ENCODE peak calls at places on chromosomes 5 and 9, in seven cellular contexts. H is activated B cell treated with CpG ODN at 0.5 μM for 24 hours, A is foreskin fibroblast, U is endothelial cell of umbilical vein, G is endothelial cell, J is breast epithelium, X is WTC11. D is an unnamed sample.

GRCh38 chr9:121963542-121963995 is 129.5 kb downstream of the TTLL11 start:
- DNase-seq in H (no peak), A (peak), U (peak), G (no peak), J (no peak), X (no peak), D (no peak)

GRCh38 chr5:93574939-93575241 is 6.1 kb downstream of the NR2F1-AS1 start:
- DNase-seq in H (no peak), A (no peak), U (no peak), G (no peak), J (no peak), X (no peak), D (no peak)

GRCh38 chr5:135486131-135486530 is 34.0 kb upstream of the TIFAB start:
- DNase-seq in H (no peak), A (no peak), U (no peak), G (no peak), J (no peak), X (no peak), D (no peak)

GRCh38 chr9:115035872-115036612 is 81.9 kb downstream of the TNC start:
- DNase-seq in H (no peak), A (peak), U (no peak), G (no peak), J (no peak), X (no peak), D (peak)

GRCh38 chr5:152546493-152546892 is 141.4 kb upstream of the NMUR2 start:
- DNase-seq in H (no peak), A (no peak), U (no peak), G (no peak), J (no peak), X (no peak), D (no peak)

GRCh38 chr5:38994329-38994927 is 79.8 kb downstream of the RICTOR start:
- DNase-seq in H (no peak), A (peak), U (peak), G (peak), J (no peak), X (peak), D (peak)

GRCh38 chr5:133675376-133676154 is 63.2 kb upstream of the FSTL4 start:
- DNase-seq in H (no peak), A (no peak), U (no peak), G (no peak), J (no peak), X (peak), D (no peak)

GRCh38 chr5:55851675-55851979 is 470 bp downstream of the IL31RA start:
- DNase-seq in H (no peak), A (no peak), U (no peak), G (no peak), J (no peak), X (no peak), D (no peak)

GRCh38 chr5:167777746-167778145 is 513.7 kb upstream of the WWC1 start:
- DNase-seq in H (no peak), A (no peak), U (no peak), G (no peak), J (no peak), X (no peak), D (no peak)

GRCh38 chr5:138850854-138851253 is 24.3 kb downstream of the LRRTM2 start:
- DNase-seq in H (no peak), A (no peak), U (peak), G (no peak), J (no peak), X (no peak), D (no peak)

GRCh38 chr5:157511656-157512644 is 51.9 kb downstream of the NIPAL4 start:
- DNase-seq in H (no peak), A (peak), U (peak), G (no peak), J (peak), X (peak), D (peak)

GRCh38 chr5:172093965-172094364 is 87.5 kb upstream of the FBXW11 start:
- DNase-seq in H (no peak), A (no peak), U (no peak), G (no peak), J (peak), X (no peak), D (no peak)
- TF ChIP-seq CTCF in H (no peak), A (no peak), U (no peak), G (no peak), J (no peak), X (no peak), D (no peak)

DNA sequence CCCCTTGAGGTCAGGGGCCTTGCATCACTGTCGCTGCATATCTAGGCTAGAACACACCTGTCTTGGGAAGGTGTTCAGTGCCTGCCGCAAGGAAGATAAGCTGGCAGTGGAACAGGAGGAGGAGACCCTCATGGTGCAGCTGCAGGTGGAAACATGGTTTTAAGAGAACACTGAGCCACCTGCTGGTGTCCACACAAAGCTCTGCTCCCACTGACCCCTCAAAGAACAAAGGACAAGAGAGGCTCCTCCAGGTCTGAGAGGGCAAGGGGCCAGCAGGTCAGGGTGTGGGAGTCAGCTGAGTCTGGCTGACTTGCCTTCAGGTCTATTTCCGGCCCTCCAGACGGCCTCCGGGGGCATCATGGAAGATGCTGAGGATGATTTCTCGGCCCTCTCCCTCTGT is 210.1 kb upstream of the TBCA start:
- DNase-seq in H (no peak), A (no peak), U (no peak), G (no peak), J (no peak), X (no peak), D (no peak)
- TF ChIP-seq CTCF in H (no peak), A (no peak), U (no peak), G (no peak), J (no peak), X (no peak), D (no peak)

DNA sequence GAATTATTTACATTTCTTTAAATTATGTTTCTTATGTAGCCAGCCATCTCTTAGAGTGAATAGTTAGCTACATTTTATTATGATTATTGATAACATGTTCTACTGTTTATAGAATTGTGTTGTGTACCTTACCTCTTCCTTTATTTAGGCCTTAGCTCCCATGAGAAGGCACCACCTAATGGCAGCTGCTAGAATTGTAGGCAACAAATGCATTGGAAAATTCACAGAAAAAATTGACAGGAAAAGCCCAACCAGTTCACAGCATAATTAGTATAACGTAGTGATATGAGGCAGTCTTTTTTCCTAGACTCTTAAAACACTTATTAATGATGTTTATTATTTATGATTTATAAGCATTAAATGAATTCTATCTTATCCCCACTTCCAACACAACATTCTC is 175.8 kb downstream of the WDR70 start:
- DNase-seq in H (no peak), A (no peak), U (peak), G (peak), J (no peak), X (no peak), D (peak)
- TF ChIP-seq CTCF in H (no peak), A (peak), U (peak), G (peak), J (no peak), X (peak), D (peak)

GRCh38 chr5:142325677-142326479 is 1.1 kb upstream of the SPRY4 start:
- DNase-seq in H (peak), A (peak), U (peak), G (peak), J (no peak), X (peak), D (peak)

GRCh38 chr5:142323480-142324376 is 1.1 kb downstream of the SPRY4 start:
- DNase-seq in H (no peak), A (no peak), U (peak), G (no peak), J (no peak), X (no peak), D (no peak)

GRCh38 chr5:142324377-142324870 is 397 bp downstream of the SPRY4 start:
- DNase-seq in H (no peak), A (no peak), U (no peak), G (no peak), J (no peak), X (no peak), D (no peak)

GRCh38 chr5:142326480-142326938 is 1.7 kb upstream of the SPRY4 start:
- DNase-seq in H (no peak), A (no peak), U (no peak), G (no peak), J (no peak), X (no peak), D (no peak)

GRCh38 chr5:142324871-142325676 is at the start of gene SPRY4:
- DNase-seq in H (peak), A (peak), U (peak), G (peak), J (peak), X (peak), D (peak)
- TF ChIP-seq CTCF in H (no peak), A (no peak), U (no peak), G (no peak), J (no peak), X (no peak), D (no peak)

DNA sequence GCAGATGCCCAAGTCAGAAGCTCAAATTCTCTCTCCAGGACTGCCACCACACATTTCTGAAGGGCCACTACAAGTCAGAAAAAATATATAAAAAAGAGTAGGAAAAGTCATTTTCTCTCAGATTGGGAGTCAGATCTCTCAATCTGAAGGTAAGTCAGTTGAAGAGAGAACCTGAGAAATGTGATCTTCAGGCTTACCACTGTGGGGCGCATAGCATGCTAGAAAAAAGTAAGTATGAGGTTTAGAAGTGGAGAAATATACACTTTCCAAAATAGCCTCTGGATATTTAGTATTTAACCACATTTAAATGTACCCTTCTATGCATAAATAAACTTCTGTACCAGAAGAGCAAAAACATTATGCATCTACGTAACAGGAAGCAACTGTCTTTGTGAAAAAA is 800.7 kb upstream of the CTNND2 start:
- DNase-seq in H (no peak), A (no peak), U (no peak), G (no peak), J (no peak), X (no peak), D (no peak)
- TF ChIP-seq CTCF in H (no peak), A (no peak), U (no peak), G (no peak), J (no peak), X (no peak), D (no peak)

GRCh38 chr5:129115680-129116079 is 21.1 kb downstream of the ISOC1 start:
- DNase-seq in H (no peak), A (no peak), U (no peak), G (no peak), J (no peak), X (no peak), D (no peak)
- TF ChIP-seq CTCF in H (no peak), A (no peak), U (no peak), G (no peak), J (no peak), X (no peak), D (no peak)

GRCh38 chr9:127698985-127699670 is 7.7 kb upstream of the CFAP157 start:
- DNase-seq in H (peak), A (peak), U (peak), G (peak), J (peak), X (peak), D (peak)
- TF ChIP-seq CTCF in H (no peak), A (no peak), U (no peak), G (no peak), J (peak), X (no peak), D (no peak)